ENCODE peak calls at places on chromosomes 12 and 14, in four cellular contexts. G is cardiac muscle cell, X is substantia nigra, S is AG10803. Y is an unnamed sample.
A peak's percentile ranks its signal among the peaks of the same experiment; 100 is the strongest.

GRCh38 chr12:56271031-56271430 is 4.3 kb downstream of the COQ10A start:
- DNase-seq in S (peak; percentile 31), G (peak; percentile 89), X (no peak), Y (no peak)

GRCh38 chr14:102164241-102164641 is 24.5 kb downstream of the WDR20 start:
- DNase-seq in S (peak; percentile 31), G (no peak), X (no peak), Y (no peak)

GRCh38 chr12:532908-533565 is 73.3 kb downstream of the B4GALNT3 start:
- DNase-seq in G (no peak), S (peak; percentile 97), X (no peak), Y (no peak)

GRCh38 chr12:10385181-10385613 is 4.6 kb downstream of the KLRK1 start:
- DNase-seq in X (no peak), G (no peak), S (peak; percentile 93), Y (no peak)

GRCh38 chr12:105474672-105475071 is 144.2 kb downstream of the C12orf75 start:
- DNase-seq in G (no peak), X (no peak), S (peak; percentile 21), Y (no peak)

GRCh38 chr12:61385771-61386170 is 874.4 kb upstream of the USP15 start:
- DNase-seq in S (no peak), X (no peak), G (no peak), Y (no peak)

GRCh38 chr14:96092936-96093335 is 53.8 kb downstream of the C14orf132 start:
- DNase-seq in X (no peak), S (no peak), G (no peak), Y (no peak)

GRCh38 chr12:113794774-113795173 is 171.4 kb downstream of the RBM19 start:
- DNase-seq in G (no peak), S (no peak), X (no peak), Y (no peak)

GRCh38 chr14:70009961-70010360 is 130.7 kb downstream of the SMOC1 start:
- DNase-seq in G (no peak), X (no peak), S (no peak), Y (no peak)

GRCh38 chr12:111396726-111397445 is 8.8 kb upstream of the SH2B3 start:
- DNase-seq in G (peak; percentile 90), S (peak; percentile 73), X (peak; percentile 62), Y (peak; percentile 73)

GRCh38 chr12:104469066-104469465 is 12.3 kb downstream of the CHST11 start:
- DNase-seq in X (no peak), S (no peak), G (no peak), Y (no peak)

GRCh38 chr12:124311292-124312109 is 16.6 kb downstream of the RFLNA start:
- DNase-seq in S (no peak), X (no peak), G (no peak), Y (no peak)

GRCh38 chr12:32305163-32305562 is 94.2 kb upstream of the FGD4 start:
- DNase-seq in X (no peak), S (peak; percentile 24), G (no peak), Y (no peak)

GRCh38 chr12:88472775-88473174 is 107.5 kb downstream of the KITLG start:
- DNase-seq in X (no peak), S (peak; percentile 36), G (no peak), Y (no peak)

GRCh38 chr12:45299132-45299692 is 83.3 kb downstream of the ANO6 start:
- DNase-seq in S (peak; percentile 91), X (no peak), G (no peak), Y (no peak)

GRCh38 chr12:49868449-49868848 is 25.5 kb upstream of the BCDIN3D start:
- DNase-seq in X (no peak), S (no peak), G (no peak), Y (no peak)

GRCh38 chr14:81125536-81125935 is 95.2 kb downstream of the GTF2A1 start:
- DNase-seq in G (no peak), S (no peak), X (no peak), Y (no peak)

GRCh38 chr12:31890295-31891285 is 68.6 kb upstream of the RESF1 start:
- DNase-seq in X (no peak), S (no peak), G (no peak), Y (no peak)

GRCh38 chr12:19189522-19189921 is 60.0 kb downstream of the PLEKHA5 start:
- DNase-seq in X (no peak), S (no peak), G (no peak), Y (no peak)

GRCh38 chr12:26293612-26294011 is 98.2 kb downstream of the SSPN start:
- DNase-seq in S (no peak), X (no peak), G (no peak), Y (no peak)

GRCh38 chr14:92785601-92786426 is 8.3 kb upstream of the GOLGA5 start:
- DNase-seq in G (no peak), X (no peak), S (peak; percentile 63), Y (no peak)

GRCh38 chr12:124005736-124006581 is 32.9 kb downstream of the ZNF664 start:
- DNase-seq in X (peak; percentile 21), S (no peak), G (no peak), Y (peak; percentile 39)

GRCh38 chr14:100454437-100454836 is 131.3 kb downstream of the SLC25A47 start:
- DNase-seq in X (no peak), S (no peak), G (no peak), Y (no peak)

GRCh38 chr12:96098631-96099030 is 63.2 kb upstream of the LTA4H start:
- DNase-seq in G (no peak), S (no peak), X (no peak), Y (no peak)

GRCh38 chr12:87511371-87511770 is 517.8 kb downstream of the C12orf50 start:
- DNase-seq in X (no peak), S (no peak), G (no peak), Y (no peak)

GRCh38 chr14:59245809-59246295 is 57.4 kb downstream of the DAAM1 start:
- DNase-seq in X (no peak), S (no peak), G (no peak), Y (no peak)

GRCh38 chr14:93042968-93043940 is 72.5 kb downstream of the ITPK1 start:
- DNase-seq in G (no peak), S (peak; percentile 87), X (no peak), Y (no peak)

GRCh38 chr12:6163554-6164060 is 36.6 kb upstream of the CD9 start:
- DNase-seq in G (no peak), S (no peak), X (no peak), Y (no peak)

GRCh38 chr14:22668863-22669262 is 24.7 kb upstream of the OR6J1 start:
- DNase-seq in S (no peak), X (no peak), G (no peak), Y (no peak)

GRCh38 chr12:545835-546234 is 86.1 kb downstream of the B4GALNT3 start:
- DNase-seq in G (no peak), X (no peak), S (no peak), Y (no peak)

GRCh38 chr12:107704056-107704455 is 18.5 kb downstream of the PWP1 start:
- DNase-seq in S (no peak), G (no peak), X (no peak), Y (no peak)

GRCh38 chr12:32087301-32087700 is 19.3 kb upstream of the BICD1 start:
- DNase-seq in X (no peak), S (no peak), G (no peak), Y (no peak)

Y was measured in GDM1.